ENCODE peak calls at places on chromosome 12, in ten cellular contexts. C is mammary epithelial cell, X is pancreas, V is left ventricle myocardium inferior, G is thoracic aorta, U is endothelial cell of umbilical vein, N is IMR-90, O is AG04449, W is transverse colon, P is cardiac muscle cell. L is an unnamed sample.

GRCh38 chr12:50200507-50201273 is 33.5 kb upstream of the CERS5 start:
- DNase-seq in C (peak; percentile 51), X (no peak), V (no peak), G (no peak), U (no peak), N (peak; percentile 81), O (peak; percentile 86), W (no peak), P (peak; percentile 64), L (peak; percentile 69)

GRCh38 chr12:105352940-105353635 is 22.6 kb downstream of the C12orf75 start:
- DNase-seq in C (no peak), X (no peak), V (no peak), G (no peak), U (peak; percentile 73), N (no peak), O (no peak), W (no peak), P (peak; percentile 9), L (no peak)

GRCh38 chr12:3315201-3315661 is 175.8 kb upstream of the PRMT8 start:
- DNase-seq in C (peak; percentile 71), X (peak; percentile 80), V (peak; percentile 76), G (no peak), U (peak; percentile 84), N (peak; percentile 81), O (no peak), W (peak; percentile 26), P (peak; percentile 65), L (peak; percentile 59)

GRCh38 chr12:12488296-12488695 is 74.4 kb downstream of the DUSP16 start:
- DNase-seq in C (no peak), X (no peak), V (no peak), G (no peak), U (no peak), N (no peak), O (no peak), W (no peak), P (no peak), L (no peak)

GRCh38 chr12:69698769-69699540 is at the start of gene BEST3:
- DNase-seq in C (no peak), X (no peak), V (no peak), G (no peak), U (no peak), N (no peak), O (no peak), W (no peak), P (no peak), L (no peak)

GRCh38 chr12:1357711-1358110 is 236.7 kb downstream of the FBXL14 start:
- DNase-seq in C (no peak), X (no peak), V (no peak), G (no peak), U (no peak), N (no peak), O (no peak), W (no peak), P (no peak), L (no peak)

GRCh38 chr12:52573743-52574142 is at the start of gene KRT74:
- DNase-seq in C (no peak), X (no peak), V (no peak), G (no peak), U (no peak), N (no peak), O (no peak), W (no peak), P (no peak), L (no peak)

GRCh38 chr12:77720258-77720657 is 110.4 kb upstream of the NAV3 start:
- DNase-seq in C (no peak), X (no peak), V (no peak), G (no peak), U (no peak), N (no peak), O (no peak), W (no peak), P (no peak), L (no peak)

GRCh38 chr12:12723681-12724420 is 6.7 kb downstream of the CDKN1B start:
- DNase-seq in C (peak; percentile 45), X (peak; percentile 47), V (peak; percentile 42), G (no peak), U (peak; percentile 57), N (peak; percentile 25), O (no peak), W (peak; percentile 54), P (peak; percentile 47), L (peak; percentile 60)

GRCh38 chr12:114396153-114396868 is 9.6 kb downstream of the TBX5 start:
- DNase-seq in C (no peak), X (no peak), V (no peak), G (no peak), U (no peak), N (peak; percentile 59), O (no peak), W (no peak), P (no peak), L (no peak)

GRCh38 chr12:114396869-114397719 is 8.8 kb downstream of the TBX5 start:
- DNase-seq in C (no peak), X (no peak), V (no peak), G (no peak), U (no peak), N (peak; percentile 26), O (no peak), W (no peak), P (no peak), L (no peak)

GRCh38 chr12:114400395-114400794 is 5.5 kb downstream of the TBX5 start:
- DNase-seq in C (no peak), X (no peak), V (peak; percentile 23), G (no peak), U (no peak), N (peak; percentile 57), O (no peak), W (no peak), P (peak; percentile 38), L (peak; percentile 53)

GRCh38 chr12:114399664-114400211 is 6.2 kb downstream of the TBX5 start:
- DNase-seq in C (peak; percentile 3), X (no peak), V (no peak), G (no peak), U (no peak), N (peak; percentile 95), O (no peak), W (no peak), P (peak; percentile 58), L (peak; percentile 37)

GRCh38 chr12:114397978-114398881 is 7.7 kb downstream of the TBX5 start:
- DNase-seq in C (no peak), X (no peak), V (no peak), G (no peak), U (no peak), N (peak; percentile 15), O (no peak), W (no peak), P (no peak), L (no peak)
- H3K4me3 ChIP-seq in C (no peak overlapping the region), X (no peak overlapping the region), V (no peak overlapping the region), G (no peak overlapping the region), U (no peak overlapping the region), N (no peak overlapping the region), O (no peak overlapping the region), W (no peak overlapping the region), P (no peak overlapping the region), L (no peak overlapping the region)

GRCh38 chr12:121933522-121934317 is 15.3 kb downstream of the CFAP251 start:
- DNase-seq in C (no peak), X (no peak), V (no peak), G (no peak), U (no peak), N (peak; percentile 42), O (no peak), W (no peak), P (peak; percentile 63), L (peak; percentile 36)
- TF ChIP-seq CTCF in C (no peak), X (no peak), V (no peak), G (no peak), U (no peak), N (no peak), O (no peak), W (no peak), P (peak; percentile 25), L (no peak)

DNA sequence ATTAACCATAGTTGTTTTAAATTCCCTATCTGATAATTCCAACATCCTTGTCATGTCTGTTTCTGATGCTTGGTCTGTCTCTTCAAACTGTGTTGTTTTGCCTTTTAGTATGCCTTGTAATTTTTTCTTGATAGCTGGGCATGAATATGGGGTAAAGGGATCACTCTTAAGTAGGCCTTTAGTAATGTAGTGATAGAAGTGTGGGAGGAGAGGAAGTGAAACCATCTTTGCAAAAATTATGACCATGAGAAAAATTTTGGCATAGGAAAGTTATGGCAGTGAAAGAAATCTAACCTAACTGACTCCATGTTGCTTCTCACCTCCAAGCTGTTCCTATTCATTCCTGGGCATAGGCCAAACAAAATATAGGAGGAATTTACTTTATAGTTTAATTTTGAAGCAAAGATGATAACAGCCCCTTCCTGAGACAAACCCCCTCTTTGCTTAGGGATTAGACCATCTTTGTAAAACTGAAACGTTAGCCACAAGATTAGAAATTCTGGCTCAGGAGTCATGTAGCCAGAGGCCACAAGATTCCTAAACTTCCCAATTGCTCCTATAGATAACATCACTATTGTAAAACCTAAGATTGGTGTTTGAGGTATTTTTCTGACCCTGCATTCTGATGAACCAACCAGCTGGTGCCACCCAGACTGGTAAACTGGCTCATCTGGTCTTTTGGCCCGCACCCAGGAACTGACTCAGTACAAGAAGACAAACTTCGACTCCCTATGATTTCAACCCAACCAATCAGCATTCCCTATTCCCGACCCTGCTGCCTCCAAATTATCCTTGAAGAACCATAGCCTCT is 45.8 kb downstream of the CRADD start:
- DNase-seq in C (peak; percentile 90), X (peak; percentile 73), V (no peak), G (no peak), U (no peak), N (no peak), O (no peak), W (no peak), P (no peak), L (no peak)
- H3K4me3 ChIP-seq in C (no peak overlapping the region), X (no peak overlapping the region), V (no peak overlapping the region), G (no peak overlapping the region), U (no peak overlapping the region), N (no peak overlapping the region), O (no peak overlapping the region), W (no peak overlapping the region), P (no peak overlapping the region), L (no peak overlapping the region)

GRCh38 chr12:17077594-17077993 is 471.6 kb upstream of the LMO3 start:
- DNase-seq in C (no peak), X (no peak), V (no peak), G (no peak), U (no peak), N (no peak), O (no peak), W (no peak), P (no peak), L (no peak)

GRCh38 chr12:17076335-17076734 is 470.4 kb upstream of the LMO3 start:
- DNase-seq in C (no peak), X (no peak), V (no peak), G (no peak), U (no peak), N (no peak), O (no peak), W (no peak), P (no peak), L (no peak)

DNA sequence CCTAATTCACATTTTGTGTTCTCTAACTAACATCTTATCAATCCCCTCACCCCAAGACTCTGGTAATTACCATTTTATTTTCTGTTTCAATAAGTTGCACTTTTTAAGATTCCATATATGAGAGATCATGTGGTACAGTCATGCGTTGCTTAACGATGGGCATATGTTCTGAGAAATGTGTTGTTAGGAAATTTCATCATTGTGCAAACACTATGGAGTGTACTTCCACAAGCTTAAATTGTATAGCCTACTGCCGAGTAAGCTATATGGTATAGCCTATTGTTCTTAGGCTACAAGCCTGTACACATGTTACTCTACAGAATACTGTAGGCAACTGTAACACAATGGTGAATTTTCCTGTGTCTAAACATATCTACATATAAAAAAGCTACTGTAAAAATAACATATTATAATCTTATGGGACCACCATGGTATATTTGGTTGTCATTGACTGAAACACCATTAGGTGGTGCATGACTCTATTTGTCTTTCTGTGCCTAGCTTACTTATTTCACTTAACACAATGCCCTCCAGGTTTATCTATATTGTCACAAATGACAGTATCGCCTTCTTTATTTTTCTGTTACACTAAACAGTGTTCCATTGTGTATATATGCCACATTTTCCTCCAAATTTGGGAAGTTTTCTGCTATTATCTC is 473.4 kb upstream of the LMO3 start:
- DNase-seq in C (no peak), X (no peak), V (no peak), G (no peak), U (no peak), N (no peak), O (no peak), W (no peak), P (no peak), L (no peak)
- TF ChIP-seq CTCF in C (no peak), X (no peak), V (no peak), G (no peak), U (no peak), N (no peak), O (no peak), W (no peak), P (no peak), L (no peak)

L was measured in fibroblast of villous mesenchyme.